ENCODE peak calls at places on chromosomes 16 and 17, in six cellular contexts. E is adrenal gland; W is stimulated activated CD8-positive, alpha-beta memory T cell treated with anti-CD3 and anti-CD28 coated beads, Interleukin-4, amount 100 ng/mL, for 1 hour; Q is lower leg skin; T is K562; X is Ammon's horn. Y is an unnamed sample.

GRCh38 chr17:70934834-70935233 is 765.5 kb downstream of the KCNJ2 start:
- DNase-seq in Q (no peak), W (no peak), T (no peak), X (no peak), E (no peak), Y (no peak)

GRCh38 chr17:48011405-48012150 is 26.0 kb downstream of the COPZ2 start:
- DNase-seq in W (no peak), E (no peak), X (no peak), T (peak), Q (no peak), Y (no peak)

GRCh38 chr17:29615492-29616299 is 7.0 kb downstream of the CORO6 start:
- DNase-seq in W (no peak), E (peak), Q (peak), X (peak), T (peak), Y (no peak)

GRCh38 chr17:49117581-49118230 is 14.9 kb upstream of the B4GALNT2 start:
- DNase-seq in T (no peak), E (no peak), Q (peak), X (no peak), W (no peak), Y (no peak)

GRCh38 chr16:10031473-10031872 is 150.8 kb downstream of the GRIN2A start:
- DNase-seq in W (no peak), E (no peak), Q (no peak), X (no peak), T (no peak), Y (no peak)

GRCh38 chr17:74872313-74873035 is at the start of gene FDXR:
- DNase-seq in E (no peak), Q (no peak), X (no peak), T (no peak), W (no peak), Y (no peak)

GRCh38 chr16:19410435-19411153 is 7.1 kb upstream of the TMC5 start:
- DNase-seq in Q (no peak), T (no peak), E (no peak), W (no peak), X (peak), Y (no peak)

GRCh38 chr17:44200478-44201155 is 933 bp upstream of the ATXN7L3 start:
- DNase-seq in W (no peak), X (peak), T (no peak), E (peak), Q (no peak), Y (no peak)

GRCh38 chr16:71648921-71649320 is 22.9 kb downstream of the MARVELD3 start:
- DNase-seq in E (no peak), Q (no peak), T (no peak), X (no peak), W (no peak), Y (no peak)

GRCh38 chr16:81632392-81633146 is 146.5 kb upstream of the PLCG2 start:
- DNase-seq in E (peak), W (peak), Q (no peak), T (peak), X (no peak), Y (no peak)

Y was measured in cortex of kidney.